ENCODE peak calls at places on chromosomes 16 and 17, in five cellular contexts. D is PC-9, Z is neural progenitor cell, E is SK-N-MC, P is GM23338. M is an unnamed sample.

GRCh38 chr17:77273397-77274136 is 132.8 kb downstream of the SEC14L1 start:
- DNase-seq in D (no peak), Z (no peak), E (no peak), P (no peak), M (no peak)

GRCh38 chr17:2710075-2710803 is 1.3 kb downstream of the CLUH start:
- DNase-seq in D (no peak), Z (no peak), E (no peak), P (no peak), M (no peak)

GRCh38 chr16:25060920-25061319 is 45.8 kb upstream of the ARHGAP17 start:
- DNase-seq in D (no peak), Z (no peak), E (no peak), P (no peak), M (peak)

GRCh38 chr16:17437142-17437720 is 33.5 kb downstream of the XYLT1 start:
- DNase-seq in D (no peak), Z (no peak), E (no peak), P (no peak), M (no peak)

GRCh38 chr16:23147666-23148065 is 1.6 kb downstream of the USP31 start:
- DNase-seq in D (no peak), Z (no peak), E (no peak), P (no peak), M (no peak)

GRCh38 chr17:78272181-78272913 is 40.9 kb downstream of the TMEM235 start:
- DNase-seq in D (peak), Z (peak), E (no peak), P (peak), M (no peak)

GRCh38 chr16:87278191-87279093 is 38.8 kb downstream of the C16orf95 start:
- DNase-seq in D (peak), Z (peak), E (no peak), P (peak), M (peak)

GRCh38 chr16:56667581-56668571 is at the start of gene MT1G:
- DNase-seq in D (no peak), Z (no peak), E (no peak), P (peak), M (peak)

GRCh38 chr16:51313204-51313603 is 162.1 kb upstream of the SALL1 start:
- DNase-seq in D (no peak), Z (no peak), E (no peak), P (no peak), M (no peak)

GRCh38 chr16:4864728-4865127 is 17.4 kb downstream of the UBN1 start:
- DNase-seq in D (no peak), Z (no peak), E (no peak), P (no peak), M (no peak)

GRCh38 chr16:84271866-84272265 is 22.8 kb upstream of the WFDC1 start:
- DNase-seq in D (no peak), Z (no peak), E (no peak), P (no peak), M (no peak)

GRCh38 chr16:5188318-5189025 is 90.9 kb upstream of the EEF2KMT start:
- DNase-seq in D (no peak), Z (no peak), E (no peak), P (no peak), M (no peak)

GRCh38 chr16:72561-73537 is at the start of gene RHBDF1:
- DNase-seq in D (peak), Z (peak), E (no peak), P (peak), M (no peak)

GRCh38 chr17:28180449-28180848 is 138.0 kb downstream of the NLK start:
- DNase-seq in D (no peak), Z (no peak), E (no peak), P (no peak), M (no peak)

GRCh38 chr16:53495325-53495724 is 7.7 kb downstream of the AKTIP start:
- DNase-seq in D (no peak), Z (no peak), E (no peak), P (peak), M (no peak)

GRCh38 chr16:15765880-15766279 is 90.9 kb downstream of the MYH11 start:
- DNase-seq in D (peak), Z (peak), E (no peak), P (peak), M (peak)

GRCh38 chr16:57379579-57379978 is 7.3 kb downstream of the CX3CL1 start:
- DNase-seq in D (peak), Z (no peak), E (no peak), P (no peak), M (no peak)

DNA sequence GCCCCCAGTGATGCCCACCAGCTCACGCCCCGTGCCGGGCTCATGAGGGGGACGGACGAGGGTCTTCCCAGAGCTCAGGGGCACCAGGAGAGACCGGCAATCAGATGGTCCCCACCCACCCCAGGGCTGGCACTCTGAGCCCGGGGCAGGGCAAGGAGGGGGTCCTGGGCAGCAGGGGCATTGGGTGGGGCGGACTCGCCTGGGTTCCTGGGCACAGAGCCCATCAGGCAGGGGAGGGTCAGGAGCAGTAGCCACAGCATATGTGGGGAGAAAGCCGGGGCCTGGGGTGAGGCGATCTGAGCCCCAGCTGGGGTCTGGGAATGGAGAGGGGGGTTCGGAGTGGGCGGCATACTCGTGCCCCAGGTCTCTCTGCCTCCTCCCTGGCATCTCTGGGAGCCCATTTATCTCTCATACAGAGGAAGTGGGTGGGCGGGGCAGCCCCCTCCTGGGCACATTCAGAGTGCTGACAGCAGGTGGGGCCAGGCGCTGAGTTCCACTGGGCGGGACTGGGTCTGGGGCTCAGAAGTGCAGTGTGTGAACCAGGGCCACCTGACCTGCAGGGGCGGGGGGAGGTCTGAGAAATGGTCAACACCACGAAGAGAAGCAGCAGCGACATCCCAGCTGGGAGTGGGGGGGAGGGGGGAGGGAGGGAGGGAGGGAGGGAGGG is 20.5 kb upstream of the UBE2I start:
- DNase-seq in D (no peak), Z (peak), E (no peak), P (peak), M (peak)
- TF ChIP-seq EZH2 in D (no peak), Z (no peak), E (no peak), P (no peak), M (no peak)

DNA sequence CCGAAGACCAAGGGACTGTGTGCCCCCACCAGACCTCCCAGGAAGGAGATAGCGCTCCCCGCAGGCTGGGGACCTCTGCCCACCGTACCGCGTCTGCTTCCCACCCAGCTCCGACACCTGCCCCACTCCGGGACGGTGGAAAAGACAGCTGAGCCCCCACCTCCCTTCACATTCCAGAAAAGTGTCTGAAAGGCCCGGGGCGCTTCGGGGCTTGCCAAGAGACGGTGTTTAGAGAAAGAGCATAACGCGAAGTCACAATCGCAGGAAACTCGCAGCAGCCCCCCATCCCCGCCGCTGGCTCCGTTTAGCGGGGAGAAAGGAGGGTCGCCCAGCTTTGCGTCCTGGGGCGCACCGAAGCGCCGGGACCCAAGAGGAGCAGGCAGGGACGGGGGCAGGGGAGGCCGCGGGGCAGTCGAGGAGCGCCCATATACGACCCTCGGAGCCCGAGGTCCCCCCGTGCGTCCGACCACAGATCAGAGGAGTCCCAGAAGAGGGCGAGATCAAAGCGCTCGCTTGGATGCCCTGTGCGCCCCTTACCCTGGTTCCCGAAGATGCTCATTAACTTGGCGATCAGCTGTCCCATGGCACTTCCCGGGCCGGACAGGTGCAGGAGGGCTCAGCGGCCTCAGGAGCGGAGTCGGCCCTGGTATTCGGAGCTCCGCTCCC is 650 bp downstream of the ARL5C start:
- DNase-seq in D (no peak), Z (peak), E (no peak), P (peak), M (no peak)
- TF ChIP-seq EZH2 in D (no peak), Z (peak), E (no peak), P (peak), M (no peak)

GRCh38 chr17:47778184-47778635 is 43.4 kb downstream of the OSBPL7 start:
- DNase-seq in D (no peak), Z (no peak), E (no peak), P (peak), M (no peak)
- TF ChIP-seq EZH2 in D (no peak), Z (no peak), E (no peak), P (no peak), M (no peak)

GRCh38 chr17:81967533-81968395 is 6.8 kb upstream of the NOTUM start:
- DNase-seq in D (peak), Z (peak), E (no peak), P (peak), M (peak)

GRCh38 chr17:81967244-81967532 is 6.2 kb upstream of the NOTUM start:
- DNase-seq in D (no peak), Z (no peak), E (no peak), P (no peak), M (no peak)

GRCh38 chr17:81968396-81968745 is 7.4 kb upstream of the NOTUM start:
- DNase-seq in D (no peak), Z (no peak), E (no peak), P (no peak), M (no peak)

GRCh38 chr17:81964081-81964849 is 3.3 kb upstream of the NOTUM start:
- DNase-seq in D (no peak), Z (no peak), E (no peak), P (no peak), M (no peak)

GRCh38 chr17:81966343-81967243 is 5.6 kb upstream of the NOTUM start:
- DNase-seq in D (no peak), Z (peak), E (no peak), P (peak), M (no peak)
- TF ChIP-seq EZH2 in D (no peak), Z (no peak), E (no peak), P (no peak), M (no peak)

DNA sequence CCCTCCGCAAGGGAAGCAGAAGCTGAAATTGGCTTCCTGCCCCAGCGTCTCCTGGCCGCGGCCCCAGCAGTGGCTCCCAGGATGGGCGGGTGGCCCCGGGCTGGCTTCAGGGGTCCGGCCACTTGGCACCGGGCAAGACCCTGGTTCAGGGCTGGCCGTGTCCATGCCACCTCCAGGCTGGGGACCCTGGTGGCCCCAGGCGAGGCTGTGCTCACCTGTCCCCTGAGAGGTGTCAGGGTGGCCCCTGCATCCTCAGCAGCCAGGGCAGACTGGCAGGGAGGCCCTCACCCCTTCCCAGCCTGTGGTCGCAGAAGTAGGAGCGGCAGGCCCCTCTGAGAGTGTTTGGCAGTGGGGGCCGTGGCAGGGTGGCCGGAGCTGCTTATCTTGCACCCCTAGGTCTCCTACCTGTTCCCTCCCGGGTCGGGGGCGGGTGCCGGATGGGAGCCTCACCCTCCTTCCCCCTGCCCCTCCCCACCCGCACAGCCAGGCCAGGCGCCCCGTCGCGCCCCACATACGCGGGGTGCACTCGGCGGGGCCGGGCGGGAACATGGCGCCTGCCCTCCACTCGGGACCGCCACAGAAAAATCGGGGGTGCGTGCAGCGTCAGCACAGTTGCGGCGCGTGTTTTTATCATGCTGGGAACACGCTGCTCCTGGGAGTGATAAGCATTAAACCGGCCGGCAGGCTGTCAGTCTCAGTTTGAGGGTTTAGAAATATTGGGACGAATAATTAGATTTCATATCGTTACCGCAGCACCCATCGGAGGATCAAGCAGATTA is 46.6 kb upstream of the ZC3H18 start:
- DNase-seq in D (no peak), Z (no peak), E (no peak), P (no peak), M (no peak)
- TF ChIP-seq EZH2 in D (no peak), Z (no peak), E (no peak), P (no peak), M (no peak)

GRCh38 chr17:48601528-48602430 is 3.0 kb downstream of the HOXB6 start:
- DNase-seq in D (no peak), Z (no peak), E (no peak), P (no peak), M (no peak)
- TF ChIP-seq EZH2 in D (no peak), Z (peak), E (no peak), P (peak), M (no peak)

M was measured in DND-41.